ENCODE peak calls at places on chromosomes 3 and 15, in seven cellular contexts. One of them, this sample, is unnamed.
A peak's percentile ranks its signal among the peaks of the same experiment; 100 is the strongest.

GRCh38 chr15:41482070-41482469 is 11.6 kb upstream of the ITPKA start:
- DNase-seq in cardiac fibroblast: no peak
- DNase-seq in progenitor cell of endocrine pancreas: no peak
- DNase-seq in AG04450: no peak
- DNase-seq in brain microvascular endothelial cell: no peak
- DNase-seq in CD4-positive, alpha-beta T cell: no peak
- DNase-seq in WTC11: no peak
- DNase-seq in this sample: no peak

GRCh38 chr3:123347205-123347604 is 101.7 kb downstream of the ADCY5 start:
- DNase-seq in cardiac fibroblast: no peak
- DNase-seq in progenitor cell of endocrine pancreas: no peak
- DNase-seq in AG04450: no peak
- DNase-seq in brain microvascular endothelial cell: no peak
- DNase-seq in CD4-positive, alpha-beta T cell: no peak
- DNase-seq in WTC11: no peak
- DNase-seq in this sample: no peak

GRCh38 chr3:25572919-25573385 is 91.8 kb downstream of the TOP2B start:
- DNase-seq in cardiac fibroblast: peak; percentile 69
- DNase-seq in progenitor cell of endocrine pancreas: no peak
- DNase-seq in AG04450: no peak
- DNase-seq in brain microvascular endothelial cell: peak; percentile 66
- DNase-seq in CD4-positive, alpha-beta T cell: no peak
- DNase-seq in WTC11: no peak
- DNase-seq in this sample: no peak

GRCh38 chr3:105119801-105120340 is 246.8 kb upstream of the ALCAM start:
- DNase-seq in cardiac fibroblast: peak; percentile 55
- DNase-seq in progenitor cell of endocrine pancreas: no peak
- DNase-seq in AG04450: no peak
- DNase-seq in brain microvascular endothelial cell: no peak
- DNase-seq in CD4-positive, alpha-beta T cell: no peak
- DNase-seq in WTC11: no peak
- DNase-seq in this sample: no peak

GRCh38 chr3:17741621-17742091 is 775 bp downstream of the TBC1D5 start:
- DNase-seq in cardiac fibroblast: peak; percentile 67
- DNase-seq in progenitor cell of endocrine pancreas: no peak
- DNase-seq in AG04450: no peak
- DNase-seq in brain microvascular endothelial cell: no peak
- DNase-seq in CD4-positive, alpha-beta T cell: no peak
- DNase-seq in WTC11: no peak
- DNase-seq in this sample: no peak

GRCh38 chr15:101193063-101193712 is 58.7 kb downstream of the CHSY1 start:
- DNase-seq in cardiac fibroblast: peak; percentile 81
- DNase-seq in progenitor cell of endocrine pancreas: no peak
- DNase-seq in AG04450: no peak
- DNase-seq in brain microvascular endothelial cell: no peak
- DNase-seq in CD4-positive, alpha-beta T cell: no peak
- DNase-seq in WTC11: no peak
- DNase-seq in this sample: no peak

GRCh38 chr15:48604567-48604966 is 40.9 kb downstream of the FBN1 start:
- DNase-seq in cardiac fibroblast: no peak
- DNase-seq in progenitor cell of endocrine pancreas: no peak
- DNase-seq in AG04450: no peak
- DNase-seq in brain microvascular endothelial cell: no peak
- DNase-seq in CD4-positive, alpha-beta T cell: no peak
- DNase-seq in WTC11: no peak
- DNase-seq in this sample: no peak

GRCh38 chr3:99499235-99499798 is 139.1 kb upstream of the COL8A1 start:
- DNase-seq in cardiac fibroblast: peak; percentile 82
- DNase-seq in progenitor cell of endocrine pancreas: no peak
- DNase-seq in AG04450: no peak
- DNase-seq in brain microvascular endothelial cell: peak; percentile 75
- DNase-seq in CD4-positive, alpha-beta T cell: no peak
- DNase-seq in WTC11: peak; percentile 39
- DNase-seq in this sample: no peak

GRCh38 chr3:129461022-129461421 is 21.0 kb downstream of the IFT122 start:
- DNase-seq in cardiac fibroblast: peak; percentile 83
- DNase-seq in progenitor cell of endocrine pancreas: no peak
- DNase-seq in AG04450: peak; percentile 18
- DNase-seq in brain microvascular endothelial cell: peak; percentile 33
- DNase-seq in CD4-positive, alpha-beta T cell: no peak
- DNase-seq in WTC11: no peak
- DNase-seq in this sample: no peak

GRCh38 chr3:14576163-14576562 is 36.0 kb upstream of the GRIP2 start:
- DNase-seq in cardiac fibroblast: no peak
- DNase-seq in progenitor cell of endocrine pancreas: no peak
- DNase-seq in AG04450: no peak
- DNase-seq in brain microvascular endothelial cell: no peak
- DNase-seq in CD4-positive, alpha-beta T cell: no peak
- DNase-seq in WTC11: no peak
- DNase-seq in this sample: no peak

GRCh38 chr15:75199347-75199976 is 2.2 kb upstream of the C15orf39 start:
- DNase-seq in cardiac fibroblast: no peak
- DNase-seq in progenitor cell of endocrine pancreas: no peak
- DNase-seq in AG04450: no peak
- DNase-seq in brain microvascular endothelial cell: no peak
- DNase-seq in CD4-positive, alpha-beta T cell: no peak
- DNase-seq in WTC11: no peak
- DNase-seq in this sample: no peak

GRCh38 chr3:190108789-190109188 is 11.9 kb downstream of the P3H2 start:
- DNase-seq in cardiac fibroblast: peak; percentile 50
- DNase-seq in progenitor cell of endocrine pancreas: no peak
- DNase-seq in AG04450: no peak
- DNase-seq in brain microvascular endothelial cell: no peak
- DNase-seq in CD4-positive, alpha-beta T cell: no peak
- DNase-seq in WTC11: no peak
- DNase-seq in this sample: no peak

GRCh38 chr15:63389902-63390301 is 8.3 kb upstream of the CA12 start:
- DNase-seq in cardiac fibroblast: no peak
- DNase-seq in progenitor cell of endocrine pancreas: no peak
- DNase-seq in AG04450: no peak
- DNase-seq in brain microvascular endothelial cell: no peak
- DNase-seq in CD4-positive, alpha-beta T cell: peak; percentile 23
- DNase-seq in WTC11: no peak
- DNase-seq in this sample: no peak

GRCh38 chr15:28899061-28899738 is 13.4 kb downstream of the APBA2 start:
- DNase-seq in cardiac fibroblast: no peak
- DNase-seq in progenitor cell of endocrine pancreas: no peak
- DNase-seq in AG04450: no peak
- DNase-seq in brain microvascular endothelial cell: no peak
- DNase-seq in CD4-positive, alpha-beta T cell: no peak
- DNase-seq in WTC11: no peak
- DNase-seq in this sample: no peak

GRCh38 chr3:27302891-27303290 is 66.3 kb downstream of the NEK10 start:
- DNase-seq in cardiac fibroblast: no peak
- DNase-seq in progenitor cell of endocrine pancreas: no peak
- DNase-seq in AG04450: no peak
- DNase-seq in brain microvascular endothelial cell: no peak
- DNase-seq in CD4-positive, alpha-beta T cell: no peak
- DNase-seq in WTC11: no peak
- DNase-seq in this sample: no peak

DNA sequence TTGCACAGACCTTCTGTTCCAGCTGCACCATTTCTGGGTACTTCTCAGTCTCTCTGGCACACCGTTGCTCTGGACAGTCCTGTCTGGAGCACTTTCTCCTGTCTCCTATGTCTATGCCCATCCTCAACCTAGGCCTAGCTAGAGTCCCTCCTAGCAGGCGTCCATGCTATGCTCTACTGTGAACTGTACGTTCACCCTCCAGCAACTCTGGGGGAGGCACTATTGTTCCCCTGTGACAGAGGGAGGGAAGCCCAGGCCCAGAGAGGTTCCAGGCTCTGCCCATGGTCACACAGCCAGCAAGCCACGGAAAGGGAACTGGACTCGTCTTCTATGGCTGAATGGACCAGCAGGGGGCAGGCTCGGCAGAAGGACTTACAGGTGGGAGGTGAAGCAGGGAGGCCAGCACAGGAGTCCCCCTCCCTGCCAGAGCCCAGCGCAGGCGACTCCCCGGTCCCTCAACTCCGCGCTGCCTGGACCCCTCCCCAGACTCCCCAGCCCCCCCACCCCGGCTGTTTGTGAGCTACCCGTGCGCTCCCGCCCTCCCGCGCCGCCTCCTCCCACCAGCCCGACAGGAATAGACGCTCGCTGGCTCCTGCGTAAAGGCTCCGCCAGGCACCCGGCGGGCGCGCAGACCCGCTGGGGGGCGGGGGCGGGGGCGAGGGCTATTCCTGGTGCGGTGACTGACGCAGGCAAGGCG is 1.7 kb upstream of the LINGO1 start:
- DNase-seq in cardiac fibroblast: peak; percentile 75
- DNase-seq in progenitor cell of endocrine pancreas: peak; percentile 73
- DNase-seq in AG04450: no peak
- DNase-seq in brain microvascular endothelial cell: peak; percentile 53
- DNase-seq in CD4-positive, alpha-beta T cell: peak; percentile 35
- DNase-seq in WTC11: peak; percentile 92
- DNase-seq in this sample: peak; percentile 31
- TF ChIP-seq CTCF in cardiac fibroblast: peak; percentile 66
- TF ChIP-seq CTCF in progenitor cell of endocrine pancreas: peak; percentile 74
- TF ChIP-seq CTCF in AG04450: peak; percentile 48
- TF ChIP-seq CTCF in brain microvascular endothelial cell: peak; percentile 77
- TF ChIP-seq CTCF in CD4-positive, alpha-beta T cell: no peak
- TF ChIP-seq CTCF in WTC11: peak; percentile 60
- TF ChIP-seq CTCF in this sample: peak; percentile 24

DNA sequence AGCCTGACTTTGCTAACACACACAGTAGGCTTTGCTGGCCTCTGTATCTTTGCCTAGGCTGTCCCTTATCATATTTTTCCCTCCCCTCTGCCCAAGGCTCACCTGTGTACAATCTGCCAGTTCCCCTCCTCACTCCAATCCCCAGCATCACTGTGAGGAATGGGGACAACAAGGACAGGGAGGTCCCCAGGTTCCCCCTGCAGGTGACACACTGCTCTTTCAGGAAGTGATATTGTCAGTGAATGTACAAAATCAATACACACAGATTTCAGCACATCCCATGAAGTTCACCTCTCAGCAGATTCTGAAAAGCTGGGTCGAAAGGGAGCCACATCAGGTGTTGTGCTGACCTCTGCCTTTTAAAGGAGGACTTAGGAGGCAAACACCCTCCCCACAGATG is 177.5 kb downstream of the RAB11A start:
- DNase-seq in cardiac fibroblast: no peak
- DNase-seq in progenitor cell of endocrine pancreas: no peak
- DNase-seq in AG04450: no peak
- DNase-seq in brain microvascular endothelial cell: no peak
- DNase-seq in CD4-positive, alpha-beta T cell: no peak
- DNase-seq in WTC11: no peak
- DNase-seq in this sample: no peak
- TF ChIP-seq CTCF in cardiac fibroblast: no peak
- TF ChIP-seq CTCF in progenitor cell of endocrine pancreas: peak; percentile 46
- TF ChIP-seq CTCF in AG04450: no peak
- TF ChIP-seq CTCF in brain microvascular endothelial cell: no peak
- TF ChIP-seq CTCF in CD4-positive, alpha-beta T cell: no peak
- TF ChIP-seq CTCF in WTC11: no peak
- TF ChIP-seq CTCF in this sample: no peak

GRCh38 chr3:52292247-52293065 is 4.8 kb downstream of the GLYCTK start:
- DNase-seq in cardiac fibroblast: no peak
- DNase-seq in progenitor cell of endocrine pancreas: no peak
- DNase-seq in AG04450: no peak
- DNase-seq in brain microvascular endothelial cell: no peak
- DNase-seq in CD4-positive, alpha-beta T cell: no peak
- DNase-seq in WTC11: no peak
- DNase-seq in this sample: no peak

GRCh38 chr3:52293491-52294319 is 6.1 kb downstream of the GLYCTK start:
- DNase-seq in cardiac fibroblast: no peak
- DNase-seq in progenitor cell of endocrine pancreas: no peak
- DNase-seq in AG04450: no peak
- DNase-seq in brain microvascular endothelial cell: no peak
- DNase-seq in CD4-positive, alpha-beta T cell: no peak
- DNase-seq in WTC11: no peak
- DNase-seq in this sample: no peak

GRCh38 chr3:52289747-52290595 is 2.3 kb downstream of the GLYCTK start:
- DNase-seq in cardiac fibroblast: no peak
- DNase-seq in progenitor cell of endocrine pancreas: no peak
- DNase-seq in AG04450: no peak
- DNase-seq in brain microvascular endothelial cell: no peak
- DNase-seq in CD4-positive, alpha-beta T cell: no peak
- DNase-seq in WTC11: no peak
- DNase-seq in this sample: no peak

GRCh38 chr3:52290596-52291507 is 3.2 kb downstream of the GLYCTK start:
- DNase-seq in cardiac fibroblast: no peak
- DNase-seq in progenitor cell of endocrine pancreas: no peak
- DNase-seq in AG04450: no peak
- DNase-seq in brain microvascular endothelial cell: no peak
- DNase-seq in CD4-positive, alpha-beta T cell: no peak
- DNase-seq in WTC11: no peak
- DNase-seq in this sample: no peak

GRCh38 chr3:52291508-52292181 is 4.0 kb downstream of the GLYCTK start:
- DNase-seq in cardiac fibroblast: no peak
- DNase-seq in progenitor cell of endocrine pancreas: no peak
- DNase-seq in AG04450: no peak
- DNase-seq in brain microvascular endothelial cell: no peak
- DNase-seq in CD4-positive, alpha-beta T cell: peak; percentile 35
- DNase-seq in WTC11: peak; percentile 69
- DNase-seq in this sample: peak; percentile 40
- TF ChIP-seq CTCF in cardiac fibroblast: peak; percentile 38
- TF ChIP-seq CTCF in progenitor cell of endocrine pancreas: peak; percentile 63
- TF ChIP-seq CTCF in AG04450: peak; percentile 51
- TF ChIP-seq CTCF in brain microvascular endothelial cell: peak; percentile 72
- TF ChIP-seq CTCF in CD4-positive, alpha-beta T cell: peak; percentile 53
- TF ChIP-seq CTCF in WTC11: peak; percentile 27
- TF ChIP-seq CTCF in this sample: peak; percentile 56

GRCh38 chr3:54133196-54133595 is 10.8 kb downstream of the CACNA2D3 start:
- DNase-seq in cardiac fibroblast: no peak
- DNase-seq in progenitor cell of endocrine pancreas: no peak
- DNase-seq in AG04450: no peak
- DNase-seq in brain microvascular endothelial cell: no peak
- DNase-seq in CD4-positive, alpha-beta T cell: no peak
- DNase-seq in WTC11: no peak
- DNase-seq in this sample: no peak

GRCh38 chr3:54132685-54133084 is 10.3 kb downstream of the CACNA2D3 start:
- DNase-seq in cardiac fibroblast: no peak
- DNase-seq in progenitor cell of endocrine pancreas: no peak
- DNase-seq in AG04450: no peak
- DNase-seq in brain microvascular endothelial cell: no peak
- DNase-seq in CD4-positive, alpha-beta T cell: no peak
- DNase-seq in WTC11: no peak
- DNase-seq in this sample: no peak

GRCh38 chr3:54131026-54131605 is 8.8 kb downstream of the CACNA2D3 start:
- DNase-seq in cardiac fibroblast: no peak
- DNase-seq in progenitor cell of endocrine pancreas: no peak
- DNase-seq in AG04450: no peak
- DNase-seq in brain microvascular endothelial cell: no peak
- DNase-seq in CD4-positive, alpha-beta T cell: no peak
- DNase-seq in WTC11: no peak
- DNase-seq in this sample: no peak

GRCh38 chr3:54134155-54134554 is 11.8 kb downstream of the CACNA2D3 start:
- DNase-seq in cardiac fibroblast: no peak
- DNase-seq in progenitor cell of endocrine pancreas: no peak
- DNase-seq in AG04450: no peak
- DNase-seq in brain microvascular endothelial cell: no peak
- DNase-seq in CD4-positive, alpha-beta T cell: no peak
- DNase-seq in WTC11: no peak
- DNase-seq in this sample: no peak

DNA sequence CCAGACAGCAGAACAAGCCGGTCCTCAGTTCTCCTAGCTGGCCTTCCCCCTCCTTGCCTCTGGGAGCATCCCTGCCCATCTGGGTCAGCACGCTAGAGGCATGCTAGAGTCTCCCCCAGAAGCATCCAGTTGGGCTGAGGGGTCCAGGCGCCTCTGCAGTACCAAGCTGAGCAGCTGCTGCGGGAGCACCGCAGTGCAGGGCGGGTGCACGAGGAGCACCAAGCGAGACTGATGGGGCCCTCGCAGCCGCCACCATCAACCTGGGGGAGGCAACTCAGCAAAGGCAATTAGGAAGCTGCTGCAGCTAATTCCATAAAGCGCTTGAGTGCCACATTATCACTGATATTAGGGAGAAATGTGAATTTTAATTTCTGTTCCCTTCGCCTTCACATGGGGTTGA is 12.4 kb downstream of the CACNA2D3 start:
- DNase-seq in cardiac fibroblast: no peak
- DNase-seq in progenitor cell of endocrine pancreas: no peak
- DNase-seq in AG04450: no peak
- DNase-seq in brain microvascular endothelial cell: no peak
- DNase-seq in CD4-positive, alpha-beta T cell: no peak
- DNase-seq in WTC11: no peak
- DNase-seq in this sample: no peak
- TF ChIP-seq CTCF in cardiac fibroblast: no peak
- TF ChIP-seq CTCF in progenitor cell of endocrine pancreas: no peak
- TF ChIP-seq CTCF in AG04450: no peak
- TF ChIP-seq CTCF in brain microvascular endothelial cell: no peak
- TF ChIP-seq CTCF in CD4-positive, alpha-beta T cell: no peak
- TF ChIP-seq CTCF in WTC11: no peak
- TF ChIP-seq CTCF in this sample: no peak